ENCODE peak calls at places on chromosomes 11 and 22, in eight cellular contexts. One of them, this sample, is unnamed.

GRCh38 chr11:32311351-32312077 is 123.8 kb downstream of the WT1 start:
- DNase-seq in lower leg skin: no peak
- DNase-seq in body of pancreas: no peak
- DNase-seq in heart left ventricle: no peak
- DNase-seq in Peyer's patch: no peak
- DNase-seq in ovary: no peak
- DNase-seq in sigmoid colon: no peak
- DNase-seq in spleen: no peak
- DNase-seq in this sample: no peak

GRCh38 chr22:43239956-43240355 is 53.0 kb upstream of the TTLL12 start:
- DNase-seq in lower leg skin: no peak
- DNase-seq in body of pancreas: no peak
- DNase-seq in heart left ventricle: no peak
- DNase-seq in Peyer's patch: no peak
- DNase-seq in ovary: no peak
- DNase-seq in sigmoid colon: no peak
- DNase-seq in spleen: no peak
- DNase-seq in this sample: no peak

GRCh38 chr22:22666307-22667091 is 22.1 kb downstream of the GGTLC2 start:
- DNase-seq in lower leg skin: peak
- DNase-seq in body of pancreas: peak
- DNase-seq in heart left ventricle: no peak
- DNase-seq in Peyer's patch: peak
- DNase-seq in ovary: no peak
- DNase-seq in sigmoid colon: no peak
- DNase-seq in spleen: no peak
- DNase-seq in this sample: peak

GRCh38 chr22:20018001-20018400 is 1.4 kb upstream of the ARVCF start:
- DNase-seq in lower leg skin: no peak
- DNase-seq in body of pancreas: no peak
- DNase-seq in heart left ventricle: no peak
- DNase-seq in Peyer's patch: no peak
- DNase-seq in ovary: no peak
- DNase-seq in sigmoid colon: no peak
- DNase-seq in spleen: no peak
- DNase-seq in this sample: no peak

GRCh38 chr22:37412445-37413250 is 14.6 kb downstream of the ELFN2 start:
- DNase-seq in lower leg skin: no peak
- DNase-seq in body of pancreas: no peak
- DNase-seq in heart left ventricle: no peak
- DNase-seq in Peyer's patch: no peak
- DNase-seq in ovary: no peak
- DNase-seq in sigmoid colon: no peak
- DNase-seq in spleen: no peak
- DNase-seq in this sample: no peak

GRCh38 chr11:2310786-2311455 is 9.1 kb downstream of the TSPAN32 start:
- DNase-seq in lower leg skin: peak
- DNase-seq in body of pancreas: no peak
- DNase-seq in heart left ventricle: no peak
- DNase-seq in Peyer's patch: peak
- DNase-seq in ovary: no peak
- DNase-seq in sigmoid colon: peak
- DNase-seq in spleen: peak
- DNase-seq in this sample: no peak

GRCh38 chr11:46308632-46309419 is 31.4 kb downstream of the CREB3L1 start:
- DNase-seq in lower leg skin: peak
- DNase-seq in body of pancreas: peak
- DNase-seq in heart left ventricle: peak
- DNase-seq in Peyer's patch: peak
- DNase-seq in ovary: peak
- DNase-seq in sigmoid colon: peak
- DNase-seq in spleen: peak
- DNase-seq in this sample: peak

GRCh38 chr11:34706709-34707461 is 86.0 kb downstream of the EHF start:
- DNase-seq in lower leg skin: no peak
- DNase-seq in body of pancreas: no peak
- DNase-seq in heart left ventricle: no peak
- DNase-seq in Peyer's patch: no peak
- DNase-seq in ovary: no peak
- DNase-seq in sigmoid colon: no peak
- DNase-seq in spleen: no peak
- DNase-seq in this sample: no peak

GRCh38 chr22:26711205-26711958 is 54.0 kb downstream of the MIAT start:
- DNase-seq in lower leg skin: no peak
- DNase-seq in body of pancreas: no peak
- DNase-seq in heart left ventricle: no peak
- DNase-seq in Peyer's patch: no peak
- DNase-seq in ovary: no peak
- DNase-seq in sigmoid colon: no peak
- DNase-seq in spleen: peak
- DNase-seq in this sample: no peak

GRCh38 chr22:44753189-44754042 is 1.0 kb downstream of the ARHGAP8 start:
- DNase-seq in lower leg skin: no peak
- DNase-seq in body of pancreas: peak
- DNase-seq in heart left ventricle: no peak
- DNase-seq in Peyer's patch: no peak
- DNase-seq in ovary: no peak
- DNase-seq in sigmoid colon: no peak
- DNase-seq in spleen: peak
- DNase-seq in this sample: peak

GRCh38 chr11:64240467-64241174 is at the start of gene FKBP2:
- DNase-seq in lower leg skin: peak
- DNase-seq in body of pancreas: peak
- DNase-seq in heart left ventricle: peak
- DNase-seq in Peyer's patch: peak
- DNase-seq in ovary: peak
- DNase-seq in sigmoid colon: peak
- DNase-seq in spleen: peak
- DNase-seq in this sample: peak
- TF ChIP-seq POLR2A in lower leg skin: no peak
- TF ChIP-seq POLR2A in body of pancreas: peak
- TF ChIP-seq POLR2A in heart left ventricle: peak
- TF ChIP-seq POLR2A in Peyer's patch: peak
- TF ChIP-seq POLR2A in ovary: peak
- TF ChIP-seq POLR2A in sigmoid colon: peak
- TF ChIP-seq POLR2A in spleen: peak
- TF ChIP-seq POLR2A in this sample: no peak

DNA sequence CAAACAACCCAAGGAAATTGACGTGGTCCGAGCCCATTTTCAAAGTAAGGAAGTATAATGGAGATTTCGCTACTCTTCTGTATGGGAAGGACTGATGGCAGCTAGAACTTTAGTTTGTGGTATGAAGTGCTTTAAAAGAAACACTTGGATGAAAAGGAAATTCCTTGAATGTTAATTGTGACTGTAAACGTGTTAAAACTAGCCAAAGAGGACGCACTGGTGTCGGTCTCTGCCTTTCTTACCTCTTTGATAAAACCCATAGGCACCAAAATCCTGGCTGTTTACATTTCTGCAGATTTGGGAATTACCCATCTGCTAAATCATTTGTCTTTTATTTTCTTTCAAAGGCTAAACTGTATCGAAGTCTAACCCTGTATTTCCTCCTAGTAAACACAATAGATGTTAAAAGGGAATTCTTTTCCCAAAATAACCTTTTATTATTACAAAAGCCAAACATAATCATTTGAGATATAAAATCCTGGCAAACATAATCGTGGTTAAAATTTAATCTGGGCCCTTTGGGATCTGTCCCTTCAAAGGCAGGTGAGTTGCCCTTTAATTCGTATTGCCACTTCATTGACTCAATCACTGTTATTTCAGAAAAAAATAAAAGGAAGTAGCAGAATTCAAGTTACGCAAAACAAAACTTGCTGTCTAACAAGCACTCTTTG is 2.4 kb downstream of the RASSF10 start:
- DNase-seq in lower leg skin: no peak
- DNase-seq in body of pancreas: peak
- DNase-seq in heart left ventricle: no peak
- DNase-seq in Peyer's patch: no peak
- DNase-seq in ovary: no peak
- DNase-seq in sigmoid colon: no peak
- DNase-seq in spleen: no peak
- DNase-seq in this sample: no peak
- H3K4me3 ChIP-seq in lower leg skin: no peak
- H3K4me3 ChIP-seq in body of pancreas: no peak
- H3K4me3 ChIP-seq in heart left ventricle: peak
- H3K4me3 ChIP-seq in Peyer's patch: no peak
- H3K4me3 ChIP-seq in ovary: no peak
- H3K4me3 ChIP-seq in sigmoid colon: no peak
- H3K4me3 ChIP-seq in spleen: no peak
- H3K4me3 ChIP-seq in this sample: peak

GRCh38 chr11:11952036-11952435 is 56.4 kb downstream of the DKK3 start:
- DNase-seq in lower leg skin: no peak
- DNase-seq in body of pancreas: no peak
- DNase-seq in heart left ventricle: no peak
- DNase-seq in Peyer's patch: no peak
- DNase-seq in ovary: no peak
- DNase-seq in sigmoid colon: no peak
- DNase-seq in spleen: no peak
- DNase-seq in this sample: no peak
- TF ChIP-seq CTCF in lower leg skin: no peak
- TF ChIP-seq CTCF in body of pancreas: no peak
- TF ChIP-seq CTCF in heart left ventricle: no peak
- TF ChIP-seq CTCF in Peyer's patch: no peak
- TF ChIP-seq CTCF in ovary: no peak
- TF ChIP-seq CTCF in sigmoid colon: no peak
- TF ChIP-seq CTCF in spleen: no peak
- TF ChIP-seq CTCF in this sample: no peak

GRCh38 chr11:66867425-66868040 is 10.7 kb downstream of the LRFN4 start:
- DNase-seq in lower leg skin: no peak
- DNase-seq in body of pancreas: no peak
- DNase-seq in heart left ventricle: no peak
- DNase-seq in Peyer's patch: no peak
- DNase-seq in ovary: no peak
- DNase-seq in sigmoid colon: no peak
- DNase-seq in spleen: no peak
- DNase-seq in this sample: no peak

GRCh38 chr11:66869471-66869870 is 12.6 kb downstream of the LRFN4 start:
- DNase-seq in lower leg skin: no peak
- DNase-seq in body of pancreas: no peak
- DNase-seq in heart left ventricle: no peak
- DNase-seq in Peyer's patch: no peak
- DNase-seq in ovary: no peak
- DNase-seq in sigmoid colon: no peak
- DNase-seq in spleen: no peak
- DNase-seq in this sample: no peak

GRCh38 chr11:66868726-66869291 is 11.9 kb downstream of the LRFN4 start:
- DNase-seq in lower leg skin: no peak
- DNase-seq in body of pancreas: peak
- DNase-seq in heart left ventricle: peak
- DNase-seq in Peyer's patch: peak
- DNase-seq in ovary: no peak
- DNase-seq in sigmoid colon: no peak
- DNase-seq in spleen: peak
- DNase-seq in this sample: no peak

GRCh38 chr11:66866420-66867010 is 9.7 kb downstream of the LRFN4 start:
- DNase-seq in lower leg skin: no peak
- DNase-seq in body of pancreas: no peak
- DNase-seq in heart left ventricle: no peak
- DNase-seq in Peyer's patch: no peak
- DNase-seq in ovary: no peak
- DNase-seq in sigmoid colon: no peak
- DNase-seq in spleen: no peak
- DNase-seq in this sample: no peak

GRCh38 chr11:66868082-66868725 is 11.3 kb downstream of the LRFN4 start:
- DNase-seq in lower leg skin: no peak
- DNase-seq in body of pancreas: no peak
- DNase-seq in heart left ventricle: no peak
- DNase-seq in Peyer's patch: no peak
- DNase-seq in ovary: no peak
- DNase-seq in sigmoid colon: no peak
- DNase-seq in spleen: no peak
- DNase-seq in this sample: no peak
- TF ChIP-seq POLR2A in lower leg skin: no peak
- TF ChIP-seq POLR2A in body of pancreas: no peak
- TF ChIP-seq POLR2A in heart left ventricle: no peak
- TF ChIP-seq POLR2A in Peyer's patch: no peak
- TF ChIP-seq POLR2A in ovary: no peak
- TF ChIP-seq POLR2A in sigmoid colon: no peak
- TF ChIP-seq POLR2A in spleen: no peak
- TF ChIP-seq POLR2A in this sample: no peak

GRCh38 chr11:75492181-75492820 is 33.4 kb downstream of the GDPD5 start:
- DNase-seq in lower leg skin: no peak
- DNase-seq in body of pancreas: no peak
- DNase-seq in heart left ventricle: no peak
- DNase-seq in Peyer's patch: no peak
- DNase-seq in ovary: no peak
- DNase-seq in sigmoid colon: no peak
- DNase-seq in spleen: peak
- DNase-seq in this sample: no peak
- H3K4me3 ChIP-seq in lower leg skin: no peak
- H3K4me3 ChIP-seq in body of pancreas: no peak
- H3K4me3 ChIP-seq in heart left ventricle: no peak
- H3K4me3 ChIP-seq in Peyer's patch: no peak
- H3K4me3 ChIP-seq in ovary: no peak
- H3K4me3 ChIP-seq in sigmoid colon: no peak
- H3K4me3 ChIP-seq in spleen: no peak
- H3K4me3 ChIP-seq in this sample: no peak

GRCh38 chr11:117591316-117592039 is 205.5 kb downstream of the DSCAML1 start:
- DNase-seq in lower leg skin: no peak
- DNase-seq in body of pancreas: no peak
- DNase-seq in heart left ventricle: no peak
- DNase-seq in Peyer's patch: no peak
- DNase-seq in ovary: no peak
- DNase-seq in sigmoid colon: peak
- DNase-seq in spleen: no peak
- DNase-seq in this sample: no peak

GRCh38 chr11:117593065-117593464 is 204.0 kb downstream of the DSCAML1 start:
- DNase-seq in lower leg skin: no peak
- DNase-seq in body of pancreas: no peak
- DNase-seq in heart left ventricle: no peak
- DNase-seq in Peyer's patch: no peak
- DNase-seq in ovary: no peak
- DNase-seq in sigmoid colon: no peak
- DNase-seq in spleen: no peak
- DNase-seq in this sample: no peak

GRCh38 chr11:117600261-117600783 is 196.7 kb downstream of the DSCAML1 start:
- DNase-seq in lower leg skin: no peak
- DNase-seq in body of pancreas: no peak
- DNase-seq in heart left ventricle: no peak
- DNase-seq in Peyer's patch: no peak
- DNase-seq in ovary: no peak
- DNase-seq in sigmoid colon: peak
- DNase-seq in spleen: no peak
- DNase-seq in this sample: no peak

GRCh38 chr11:117597083-117597482 is 199.9 kb downstream of the DSCAML1 start:
- DNase-seq in lower leg skin: no peak
- DNase-seq in body of pancreas: peak
- DNase-seq in heart left ventricle: peak
- DNase-seq in Peyer's patch: no peak
- DNase-seq in ovary: no peak
- DNase-seq in sigmoid colon: peak
- DNase-seq in spleen: no peak
- DNase-seq in this sample: peak

DNA sequence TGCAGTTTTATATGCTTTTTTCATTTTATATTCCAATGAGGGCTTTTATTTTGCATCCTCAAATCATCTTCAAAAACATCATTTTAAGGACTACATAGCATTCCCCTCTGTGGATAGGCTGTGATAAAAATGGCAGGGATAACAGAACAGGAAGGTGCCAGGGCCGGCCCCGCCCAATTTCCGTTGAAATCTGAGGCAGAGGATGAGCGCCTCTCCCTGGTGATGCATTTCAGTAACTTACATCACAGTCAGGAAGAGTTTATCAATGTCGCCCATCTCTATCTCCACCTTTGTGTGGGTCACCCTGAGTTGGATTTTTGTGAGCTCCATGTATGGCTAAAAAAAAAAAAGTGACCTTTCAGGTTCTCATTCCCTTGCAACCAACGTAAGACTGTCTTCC is 201.6 kb downstream of the DSCAML1 start:
- DNase-seq in lower leg skin: no peak
- DNase-seq in body of pancreas: no peak
- DNase-seq in heart left ventricle: no peak
- DNase-seq in Peyer's patch: no peak
- DNase-seq in ovary: no peak
- DNase-seq in sigmoid colon: no peak
- DNase-seq in spleen: no peak
- DNase-seq in this sample: no peak
- TF ChIP-seq CTCF in lower leg skin: no peak
- TF ChIP-seq CTCF in body of pancreas: no peak
- TF ChIP-seq CTCF in heart left ventricle: no peak
- TF ChIP-seq CTCF in Peyer's patch: peak
- TF ChIP-seq CTCF in ovary: no peak
- TF ChIP-seq CTCF in sigmoid colon: no peak
- TF ChIP-seq CTCF in spleen: no peak
- TF ChIP-seq CTCF in this sample: no peak

This sample was measured in testis.